ENCODE peak calls at places on chromosomes 11 and 22, in ten cellular contexts. V is HL-60, Y is colonic mucosa, Q is uterus, W is A549, P is IMR-90, O is GM12878, C is lower lobe of right lung, G is fibroblast of lung, N is cardiac muscle cell. T is an unnamed sample.

GRCh38 chr11:28107331-28107725 is 628 bp downstream of the KIF18A start:
- DNase-seq in V (no peak), Y (no peak), Q (no peak), W (no peak), P (peak), O (peak), C (no peak), G (no peak), N (peak), T (no peak)

GRCh38 chr11:117095301-117096139 is 2.7 kb downstream of the SIK3 start:
- DNase-seq in V (no peak), Y (no peak), Q (no peak), W (no peak), P (peak), O (no peak), C (no peak), G (peak), N (no peak), T (no peak)

GRCh38 chr11:108591893-108592292 is 1.7 kb downstream of the EXPH5 start:
- DNase-seq in V (no peak), Y (peak), Q (no peak), W (no peak), P (no peak), O (no peak), C (no peak), G (no peak), N (no peak), T (no peak)

GRCh38 chr11:26620282-26621045 is 48.4 kb upstream of the MUC15 start:
- DNase-seq in V (no peak), Y (no peak), Q (no peak), W (no peak), P (no peak), O (no peak), C (no peak), G (no peak), N (no peak), T (peak)

GRCh38 chr11:64086263-64086938 is 50.7 kb downstream of the FLRT1 start:
- DNase-seq in V (no peak), Y (peak), Q (peak), W (no peak), P (peak), O (no peak), C (no peak), G (peak), N (no peak), T (no peak)

GRCh38 chr22:49566693-49567092 is 261.0 kb downstream of the BRD1 start:
- DNase-seq in V (no peak), Y (no peak), Q (peak), W (no peak), P (no peak), O (no peak), C (no peak), G (no peak), N (no peak), T (no peak)

GRCh38 chr11:35088226-35088625 is 50.7 kb upstream of the CD44 start:
- DNase-seq in V (no peak), Y (no peak), Q (no peak), W (no peak), P (no peak), O (no peak), C (no peak), G (no peak), N (no peak), T (no peak)

GRCh38 chr22:45129703-45130524 is 33.8 kb upstream of the NUP50 start:
- DNase-seq in V (no peak), Y (no peak), Q (no peak), W (no peak), P (no peak), O (no peak), C (no peak), G (no peak), N (no peak), T (no peak)

GRCh38 chr22:42111798-42112197 is 18.8 kb downstream of the CYP2D6 start:
- DNase-seq in V (no peak), Y (no peak), Q (no peak), W (no peak), P (no peak), O (no peak), C (no peak), G (no peak), N (no peak), T (peak)

GRCh38 chr11:121071456-121072236 is 29.4 kb upstream of the TECTA start:
- DNase-seq in V (no peak), Y (no peak), Q (no peak), W (no peak), P (no peak), O (no peak), C (no peak), G (no peak), N (peak), T (no peak)

GRCh38 chr11:82557274-82557673 is 176.4 kb downstream of the FAM181B start:
- DNase-seq in V (no peak), Y (no peak), Q (no peak), W (no peak), P (no peak), O (peak), C (peak), G (no peak), N (no peak), T (no peak)

GRCh38 chr11:82521427-82521826 is 212.2 kb downstream of the FAM181B start:
- DNase-seq in V (peak), Y (no peak), Q (no peak), W (no peak), P (no peak), O (no peak), C (no peak), G (no peak), N (no peak), T (peak)

GRCh38 chr11:110184974-110185597 is 91.9 kb downstream of the ZC3H12C start:
- DNase-seq in V (no peak), Y (no peak), Q (no peak), W (no peak), P (peak), O (no peak), C (no peak), G (peak), N (no peak), T (no peak)

GRCh38 chr11:47020793-47021624 is 84.4 kb downstream of the CSTPP1 start:
- DNase-seq in V (no peak), Y (no peak), Q (no peak), W (no peak), P (peak), O (peak), C (no peak), G (peak), N (no peak), T (no peak)

GRCh38 chr11:64327338-64327737 is 9.4 kb downstream of the PRDX5 start:
- DNase-seq in V (no peak), Y (no peak), Q (no peak), W (no peak), P (no peak), O (no peak), C (no peak), G (no peak), N (no peak), T (no peak)

GRCh38 chr11:107898270-107898669 is 30.0 kb upstream of the RAB39A start:
- DNase-seq in V (no peak), Y (no peak), Q (no peak), W (peak), P (peak), O (peak), C (no peak), G (peak), N (peak), T (peak)

GRCh38 chr11:122421684-122422083 is 233.8 kb upstream of the UBASH3B start:
- DNase-seq in V (no peak), Y (no peak), Q (no peak), W (no peak), P (no peak), O (no peak), C (no peak), G (no peak), N (no peak), T (no peak)
- TF ChIP-seq CTCF in V (no peak), Y (no peak), Q (no peak), W (no peak), P (no peak), O (no peak), C (no peak), G (no peak), N (no peak), T (no peak)

GRCh38 chr11:72821920-72822799 is 7.9 kb downstream of the ATG16L2 start:
- DNase-seq in V (no peak), Y (peak), Q (peak), W (peak), P (peak), O (peak), C (peak), G (peak), N (peak), T (peak)
- H3K4me3 ChIP-seq in V (no peak), Y (peak), Q (peak), W (peak), P (peak), O (peak), C (peak), G (peak), N (peak), T (peak)

DNA sequence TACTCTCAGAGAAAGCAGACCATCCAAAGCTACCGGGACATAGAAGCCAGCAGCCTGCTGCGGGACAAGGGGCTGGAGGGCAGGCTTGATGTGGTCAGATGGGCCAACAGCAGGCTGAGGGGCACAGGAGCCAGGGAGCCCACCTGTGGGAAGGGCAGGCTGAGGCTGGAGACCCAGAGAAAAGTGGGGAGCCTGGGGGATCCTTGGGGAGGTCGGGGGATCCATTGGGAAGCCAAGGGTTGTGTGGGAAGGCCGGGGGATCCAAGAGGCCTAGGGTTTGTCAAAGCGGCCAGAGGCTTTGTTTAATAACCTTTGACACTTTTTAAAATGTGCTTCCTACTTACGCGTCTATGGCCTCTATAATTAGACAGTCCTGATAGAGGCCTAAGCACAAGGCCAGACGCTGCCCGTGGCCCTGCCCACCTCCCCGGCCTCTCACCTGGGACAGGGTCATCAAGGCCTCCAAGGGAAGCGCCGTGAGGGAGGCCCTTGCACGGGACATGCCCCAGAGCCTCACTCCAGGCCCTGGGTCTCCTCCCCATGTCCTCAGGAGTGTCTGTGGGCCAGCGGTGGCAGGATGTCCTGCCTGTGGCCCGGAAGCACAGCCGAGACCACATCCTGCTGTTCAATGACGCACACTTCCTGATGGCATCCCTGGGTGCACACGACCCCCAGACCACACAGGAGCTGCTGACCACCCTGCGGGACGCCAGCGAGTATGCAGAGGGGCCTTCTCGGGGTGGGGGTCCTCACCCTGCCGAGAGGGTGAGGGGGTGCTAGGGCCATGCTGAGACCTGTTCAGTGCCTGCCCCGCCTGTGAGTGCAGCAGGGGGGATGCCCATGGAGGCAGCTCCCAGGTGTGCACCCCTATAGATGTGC is 8.6 kb upstream of the GTSE1 start:
- DNase-seq in V (peak), Y (no peak), Q (no peak), W (no peak), P (no peak), O (peak), C (peak), G (no peak), N (no peak), T (no peak)
- H3K27ac ChIP-seq in V (peak), Y (no peak), Q (no peak), W (no peak), P (no peak), O (peak), C (peak), G (no peak), N (no peak), T (no peak)

GRCh38 chr11:111557425-111558111 is 17.0 kb downstream of the LAYN start:
- DNase-seq in V (no peak), Y (no peak), Q (no peak), W (no peak), P (peak), O (no peak), C (no peak), G (peak), N (no peak), T (no peak)
- TF ChIP-seq CTCF in V (no peak), Y (no peak), Q (no peak), W (no peak), P (peak), O (no peak), C (no peak), G (peak), N (no peak), T (no peak)

GRCh38 chr22:38881464-38881871 is 9.5 kb upstream of the CBX6 start:
- DNase-seq in V (no peak), Y (peak), Q (peak), W (no peak), P (peak), O (no peak), C (no peak), G (peak), N (peak), T (peak)
- H3K4me3 ChIP-seq in V (no peak), Y (no peak), Q (no peak), W (no peak), P (no peak), O (no peak), C (no peak), G (no peak), N (no peak), T (no peak)